ENCODE peak calls at places on chromosome 16, in nine cellular contexts. X, V, C, T, E, L, H, U and S are unnamed samples.
A peak's percentile ranks its signal among the peaks of the same experiment; 100 is the strongest.

GRCh38 chr16:22314661-22315626 is 17.7 kb downstream of the POLR3E start:
- DNase-seq in X (no peak), V (no peak), C (no peak), T (no peak), E (no peak), L (no peak), H (no peak), U (no peak), S (no peak)

GRCh38 chr16:15650698-15651161 is 685 bp downstream of the NDE1 start:
- DNase-seq in X (peak; percentile 75), V (no peak), C (no peak), T (no peak), E (no peak), L (peak; percentile 14), H (peak; percentile 65), U (peak; percentile 28), S (peak; percentile 39)

GRCh38 chr16:11159189-11159588 is 96.8 kb downstream of the SOCS1 start:
- DNase-seq in X (no peak), V (no peak), C (no peak), T (no peak), E (no peak), L (no peak), H (no peak), U (no peak), S (no peak)

GRCh38 chr16:30956601-30957455 is 726 bp upstream of the SETD1A start:
- DNase-seq in X (peak; percentile 93), V (no peak), C (peak; percentile 75), T (peak; percentile 69), E (peak; percentile 88), L (peak; percentile 91), H (peak; percentile 95), U (peak; percentile 60), S (peak; percentile 89)

GRCh38 chr16:29757950-29758466 is 12.2 kb upstream of the C16orf54 start:
- DNase-seq in X (no peak), V (no peak), C (no peak), T (peak; percentile 32), E (no peak), L (peak; percentile 29), H (peak; percentile 66), U (no peak), S (no peak)

GRCh38 chr16:15836965-15837611 is 19.7 kb downstream of the MYH11 start:
- DNase-seq in X (no peak), V (no peak), C (no peak), T (no peak), E (no peak), L (no peak), H (no peak), U (no peak), S (no peak)

GRCh38 chr16:17238285-17239028 is 232.3 kb downstream of the XYLT1 start:
- DNase-seq in X (no peak), V (no peak), C (no peak), T (no peak), E (no peak), L (no peak), H (peak; percentile 59), U (no peak), S (no peak)

GRCh38 chr16:70686376-70687171 is 721 bp upstream of the MTSS2 start:
- DNase-seq in X (no peak), V (no peak), C (peak; percentile 67), T (no peak), E (no peak), L (no peak), H (no peak), U (no peak), S (peak; percentile 61)

GRCh38 chr16:3889059-3889458 is 8.5 kb upstream of the CREBBP start:
- DNase-seq in X (no peak), V (no peak), C (no peak), T (no peak), E (no peak), L (no peak), H (no peak), U (no peak), S (no peak)

GRCh38 chr16:4850211-4850610 is 2.9 kb downstream of the UBN1 start:
- DNase-seq in X (no peak), V (no peak), C (no peak), T (no peak), E (no peak), L (no peak), H (peak; percentile 27), U (no peak), S (no peak)

GRCh38 chr16:16782153-16782552 is 403.2 kb downstream of the NPIPA7 start:
- DNase-seq in X (no peak), V (no peak), C (no peak), T (no peak), E (no peak), L (no peak), H (no peak), U (no peak), S (no peak)

GRCh38 chr16:22340945-22341344 is 33.5 kb downstream of the CDR2 start:
- DNase-seq in X (no peak), V (no peak), C (no peak), T (no peak), E (no peak), L (no peak), H (no peak), U (no peak), S (no peak)

GRCh38 chr16:8924214-8924613 is 39.5 kb downstream of the USP7 start:
- DNase-seq in X (no peak), V (no peak), C (no peak), T (no peak), E (peak; percentile 49), L (no peak), H (no peak), U (no peak), S (no peak)

GRCh38 chr16:26983426-26983825 is 83.3 kb upstream of the C16orf82 start:
- DNase-seq in X (no peak), V (no peak), C (no peak), T (no peak), E (no peak), L (peak; percentile 29), H (peak; percentile 84), U (no peak), S (peak; percentile 73)

GRCh38 chr16:73095885-73096341 is 48.0 kb upstream of the ZFHX3 start:
- DNase-seq in X (no peak), V (no peak), C (peak; percentile 94), T (no peak), E (no peak), L (no peak), H (peak; percentile 4), U (no peak), S (no peak)

GRCh38 chr16:85428168-85428898 is 184.8 kb upstream of the GSE1 start:
- DNase-seq in X (peak; percentile 76), V (no peak), C (peak; percentile 44), T (no peak), E (peak; percentile 49), L (peak; percentile 62), H (peak; percentile 46), U (no peak), S (peak; percentile 20)

GRCh38 chr16:86575754-86576557 is 2.4 kb upstream of the FOXL1 start:
- DNase-seq in X (peak; percentile 98), V (no peak), C (peak; percentile 90), T (no peak), E (peak; percentile 83), L (peak; percentile 90), H (peak; percentile 98), U (no peak), S (peak; percentile 97)

GRCh38 chr16:86667035-86667434 is 88.7 kb downstream of the FOXL1 start:
- DNase-seq in X (no peak), V (no peak), C (no peak), T (no peak), E (no peak), L (no peak), H (no peak), U (no peak), S (no peak)

GRCh38 chr16:3485821-3486505 is 9.3 kb downstream of the C16orf90 start:
- DNase-seq in X (peak; percentile 51), V (no peak), C (no peak), T (no peak), E (no peak), L (no peak), H (no peak), U (no peak), S (no peak)

GRCh38 chr16:47983999-47984580 is 171.7 kb downstream of the ABCC12 start:
- DNase-seq in X (no peak), V (no peak), C (no peak), T (no peak), E (no peak), L (no peak), H (no peak), U (no peak), S (peak; percentile 71)

GRCh38 chr16:18853694-18854093 is 52.3 kb upstream of the ARL6IP1 start:
- DNase-seq in X (no peak), V (no peak), C (no peak), T (no peak), E (no peak), L (no peak), H (no peak), U (no peak), S (no peak)

GRCh38 chr16:56189990-56190902 is 1.0 kb upstream of the GNAO1 start:
- DNase-seq in X (peak; percentile 57), V (no peak), C (no peak), T (no peak), E (peak; percentile 17), L (no peak), H (peak; percentile 13), U (peak; percentile 56), S (no peak)

GRCh38 chr16:14278749-14279148 is 207.6 kb downstream of the MRTFB start:
- DNase-seq in X (no peak), V (no peak), C (no peak), T (no peak), E (no peak), L (no peak), H (no peak), U (no peak), S (no peak)

GRCh38 chr16:11372073-11372923 is 27.0 kb downstream of the RMI2 start:
- DNase-seq in X (no peak), V (no peak), C (no peak), T (no peak), E (no peak), L (no peak), H (no peak), U (no peak), S (no peak)

GRCh38 chr16:30112197-30113030 is 923 bp downstream of the GDPD3 start:
- DNase-seq in X (peak; percentile 85), V (no peak), C (no peak), T (no peak), E (peak; percentile 73), L (peak; percentile 77), H (peak; percentile 69), U (no peak), S (no peak)

GRCh38 chr16:48162839-48163410 is 7.1 kb upstream of the ABCC12 start:
- DNase-seq in X (no peak), V (no peak), C (no peak), T (no peak), E (no peak), L (no peak), H (no peak), U (no peak), S (no peak)

GRCh38 chr16:73432794-73433455 is 385.0 kb upstream of the ZFHX3 start:
- DNase-seq in X (no peak), V (no peak), C (no peak), T (no peak), E (no peak), L (no peak), H (no peak), U (no peak), S (no peak)

GRCh38 chr16:61214780-61215179 is 821.5 kb downstream of the CDH8 start:
- DNase-seq in X (no peak), V (no peak), C (no peak), T (no peak), E (no peak), L (no peak), H (no peak), U (no peak), S (no peak)

GRCh38 chr16:67734731-67735201 is 15.7 kb upstream of the GFOD2 start:
- DNase-seq in X (no peak), V (no peak), C (no peak), T (no peak), E (no peak), L (no peak), H (no peak), U (no peak), S (no peak)

GRCh38 chr16:46830417-46830901 is 521 bp downstream of the C16orf87 start:
- DNase-seq in X (peak; percentile 44), V (no peak), C (no peak), T (no peak), E (peak; percentile 43), L (no peak), H (peak; percentile 67), U (peak; percentile 12), S (peak; percentile 30)

GRCh38 chr16:8676737-8677375 is 2.4 kb downstream of the ABAT start:
- DNase-seq in X (no peak), V (no peak), C (no peak), T (no peak), E (no peak), L (no peak), H (peak; percentile 7), U (no peak), S (peak; percentile 65)